ENCODE peak calls at places on chromosomes 7 and 10, in nine cellular contexts. Z is stimulated activated naive CD8-positive, alpha-beta T cell treated with anti-CD3 and anti-CD28 coated beads, Interleukin-15, Interleukin-2, amounts not matched to agents 100 U/mL and 50 U/mL, for 24 hours; I is ecto neural progenitor cell; C is nephron progenitor cell; B is GM23248; J is AG20443; V is psoas muscle; L is astrocyte; A is SHP77 treated with DMSO at 0.1 percent for 48 hours. M is an unnamed sample.

GRCh38 chr7:155845226-155845625 is 33.0 kb upstream of the SHH start:
- DNase-seq in J (no peak), Z (no peak), L (no peak), A (no peak), B (no peak), C (no peak), V (no peak), I (no peak), M (no peak)

GRCh38 chr7:141361965-141362364 is 189.2 kb upstream of the AGK start:
- DNase-seq in I (no peak), B (no peak), L (no peak), A (no peak), J (no peak), C (no peak), Z (no peak), V (no peak), M (no peak)

GRCh38 chr10:63140077-63140476 is 6.9 kb downstream of the NRBF2 start:
- DNase-seq in V (no peak), J (no peak), I (no peak), B (no peak), L (no peak), Z (no peak), A (no peak), C (no peak), M (no peak)

GRCh38 chr7:75987026-75987804 is 7.2 kb downstream of the TMEM120A start:
- DNase-seq in C (no peak), A (no peak), B (no peak), L (no peak), Z (no peak), J (no peak), V (no peak), I (no peak), M (no peak)

GRCh38 chr7:159370-160270 is 32.8 kb upstream of the FAM20C start:
- DNase-seq in J (no peak), L (no peak), C (no peak), V (no peak), I (no peak), Z (no peak), A (no peak), B (no peak), M (no peak)

GRCh38 chr10:33899578-33900531 is 565.4 kb upstream of the NRP1 start:
- DNase-seq in I (no peak), J (no peak), C (no peak), V (no peak), L (no peak), Z (no peak), B (peak; percentile 10), A (no peak), M (no peak)

GRCh38 chr10:21261705-21262285 is 263.7 kb downstream of the SKIDA1 start:
- DNase-seq in Z (no peak), I (peak; percentile 53), J (no peak), A (no peak), L (no peak), B (no peak), V (no peak), C (no peak), M (no peak)

GRCh38 chr7:124086843-124087242 is 54.0 kb upstream of the TMEM229A start:
- DNase-seq in B (no peak), A (no peak), I (no peak), C (no peak), V (no peak), J (no peak), L (no peak), Z (no peak), M (no peak)

GRCh38 chr10:35933940-35934636 is 292.0 kb upstream of the FZD8 start:
- DNase-seq in I (no peak), B (no peak), C (no peak), J (no peak), V (no peak), L (no peak), Z (no peak), A (no peak), M (no peak)

GRCh38 chr7:69002416-69002815 is 595.9 kb upstream of the AUTS2 start:
- DNase-seq in Z (no peak), I (no peak), L (peak; percentile 96), V (no peak), B (peak; percentile 51), C (no peak), A (no peak), J (peak; percentile 56), M (no peak)

GRCh38 chr7:151034312-151035023 is 6.2 kb downstream of the ABCB8 start:
- DNase-seq in A (no peak), J (no peak), C (no peak), L (no peak), V (no peak), I (no peak), Z (no peak), B (no peak), M (no peak)

GRCh38 chr7:25594728-25595127 is 366.4 kb upstream of the NPVF start:
- DNase-seq in Z (no peak), J (no peak), I (no peak), V (no peak), C (no peak), L (no peak), B (no peak), A (no peak), M (no peak)

GRCh38 chr7:23106801-23107713 is 1.5 kb downstream of the KLHL7 start:
- DNase-seq in C (no peak), L (no peak), I (no peak), J (no peak), V (no peak), Z (no peak), B (peak; percentile 43), A (no peak), M (no peak)